ENCODE peak calls at places on chromosomes 2 and 18, in nine cellular contexts. C is HFFc6, W is colonic mucosa, E is fibroblast of lung, Q is fibroblast of pulmonary artery, J is psoas muscle, N is pancreas, U is OCI-LY7, T is kidney. Z is an unnamed sample.

GRCh38 chr2:28958689-28959088 is 22.4 kb upstream of the TOGARAM2 start:
- DNase-seq in N (no peak), C (peak), Q (peak), J (peak), T (peak), W (peak), E (peak), U (peak), Z (peak)

GRCh38 chr2:238684362-238685326 is 163.2 kb upstream of the TWIST2 start:
- DNase-seq in Q (peak), T (peak), U (no peak), E (peak), W (no peak), C (peak), J (peak), N (no peak), Z (peak)

GRCh38 chr18:57585846-57586242 is 658 bp downstream of the FECH start:
- DNase-seq in C (no peak), J (no peak), W (no peak), Q (peak), N (no peak), E (peak), U (peak), T (no peak), Z (no peak)

GRCh38 chr18:57768557-57769326 is 34.4 kb downstream of the ATP8B1 start:
- DNase-seq in E (peak), U (no peak), C (peak), T (no peak), Q (peak), W (peak), N (no peak), J (peak), Z (no peak)

GRCh38 chr2:2828774-2829368 is 497.8 kb upstream of the MYT1L start:
- DNase-seq in U (no peak), J (peak), C (no peak), E (no peak), W (peak), N (no peak), T (no peak), Q (peak), Z (no peak)

GRCh38 chr18:37778417-37779165 is 213.0 kb upstream of the CELF4 start:
- DNase-seq in U (peak), W (peak), Q (peak), T (peak), E (no peak), N (peak), J (peak), C (peak), Z (peak)

GRCh38 chr18:74248189-74248975 is 43.4 kb downstream of the CYB5A start:
- DNase-seq in J (no peak), C (no peak), W (no peak), N (no peak), Q (no peak), T (no peak), U (no peak), E (no peak), Z (no peak)

GRCh38 chr2:31401580-31401979 is 13.0 kb downstream of the XDH start:
- DNase-seq in T (no peak), U (no peak), N (no peak), W (no peak), E (peak), Q (peak), C (peak), J (no peak), Z (peak)

GRCh38 chr2:11348209-11348749 is 3.8 kb upstream of the ROCK2 start:
- DNase-seq in J (no peak), N (no peak), Q (no peak), U (no peak), W (no peak), E (no peak), C (no peak), T (peak), Z (no peak)

GRCh38 chr2:138630164-138630563 is 128.6 kb downstream of the SPOPL start:
- DNase-seq in U (no peak), W (no peak), C (no peak), N (no peak), J (no peak), Q (no peak), T (no peak), E (no peak), Z (no peak)

GRCh38 chr2:43276962-43277383 is 50.6 kb upstream of the ZFP36L2 start:
- DNase-seq in Q (no peak), U (no peak), T (peak), W (peak), C (no peak), N (peak), J (no peak), E (peak), Z (peak)

GRCh38 chr2:239826376-239826775 is 198.8 kb downstream of the NDUFA10 start:
- DNase-seq in T (peak), N (no peak), Q (no peak), U (no peak), E (no peak), W (no peak), C (no peak), J (no peak), Z (no peak)

GRCh38 chr2:1947316-1947715 is 203.0 kb upstream of the PXDN start:
- DNase-seq in W (no peak), E (no peak), J (no peak), Q (no peak), U (no peak), C (no peak), T (no peak), N (no peak), Z (no peak)

GRCh38 chr18:10588975-10589374 is 63.1 kb downstream of the NAPG start:
- DNase-seq in W (no peak), J (peak), T (no peak), E (no peak), N (no peak), C (no peak), U (no peak), Q (no peak), Z (no peak)

GRCh38 chr18:43486462-43486861 is 209.2 kb upstream of the SYT4 start:
- DNase-seq in N (no peak), E (no peak), T (no peak), W (no peak), Q (no peak), J (no peak), U (peak), C (no peak), Z (no peak)

GRCh38 chr2:43707255-43707654 is 31.0 kb upstream of the C1GALT1C1L start:
- DNase-seq in C (peak), E (peak), Q (peak), W (no peak), J (peak), T (no peak), N (no peak), U (no peak), Z (no peak)

GRCh38 chr2:46886268-46887027 is 29.2 kb downstream of the MCFD2 start:
- DNase-seq in U (no peak), J (no peak), C (no peak), N (no peak), Q (no peak), E (no peak), T (no peak), W (no peak), Z (no peak)

GRCh38 chr18:72541871-72542690 is 2.1 kb downstream of the CBLN2 start:
- DNase-seq in N (peak), Q (no peak), E (no peak), C (no peak), T (no peak), U (no peak), W (no peak), J (peak), Z (no peak)
- TF ChIP-seq CTCF in N (no peak), Q (no peak), E (no peak), C (no peak), T (no peak), U (no peak), W (no peak), J (no peak), Z (no peak)

GRCh38 chr2:19362094-19362649 is 3.7 kb upstream of the OSR1 start:
- DNase-seq in W (no peak), N (no peak), U (peak), E (peak), C (no peak), J (peak), T (no peak), Q (no peak), Z (no peak)

GRCh38 chr2:19364014-19364413 is 5.6 kb upstream of the OSR1 start:
- DNase-seq in T (no peak), E (no peak), U (no peak), N (no peak), Q (no peak), W (no peak), C (no peak), J (no peak), Z (no peak)

GRCh38 chr2:19363474-19363778 is 5.0 kb upstream of the OSR1 start:
- DNase-seq in N (no peak), J (peak), Q (no peak), W (no peak), U (no peak), C (no peak), T (peak), E (no peak), Z (no peak)

GRCh38 chr2:19361325-19361990 is 3.0 kb upstream of the OSR1 start:
- DNase-seq in T (peak), Q (no peak), J (peak), U (no peak), E (peak), N (peak), C (no peak), W (no peak), Z (peak)

DNA sequence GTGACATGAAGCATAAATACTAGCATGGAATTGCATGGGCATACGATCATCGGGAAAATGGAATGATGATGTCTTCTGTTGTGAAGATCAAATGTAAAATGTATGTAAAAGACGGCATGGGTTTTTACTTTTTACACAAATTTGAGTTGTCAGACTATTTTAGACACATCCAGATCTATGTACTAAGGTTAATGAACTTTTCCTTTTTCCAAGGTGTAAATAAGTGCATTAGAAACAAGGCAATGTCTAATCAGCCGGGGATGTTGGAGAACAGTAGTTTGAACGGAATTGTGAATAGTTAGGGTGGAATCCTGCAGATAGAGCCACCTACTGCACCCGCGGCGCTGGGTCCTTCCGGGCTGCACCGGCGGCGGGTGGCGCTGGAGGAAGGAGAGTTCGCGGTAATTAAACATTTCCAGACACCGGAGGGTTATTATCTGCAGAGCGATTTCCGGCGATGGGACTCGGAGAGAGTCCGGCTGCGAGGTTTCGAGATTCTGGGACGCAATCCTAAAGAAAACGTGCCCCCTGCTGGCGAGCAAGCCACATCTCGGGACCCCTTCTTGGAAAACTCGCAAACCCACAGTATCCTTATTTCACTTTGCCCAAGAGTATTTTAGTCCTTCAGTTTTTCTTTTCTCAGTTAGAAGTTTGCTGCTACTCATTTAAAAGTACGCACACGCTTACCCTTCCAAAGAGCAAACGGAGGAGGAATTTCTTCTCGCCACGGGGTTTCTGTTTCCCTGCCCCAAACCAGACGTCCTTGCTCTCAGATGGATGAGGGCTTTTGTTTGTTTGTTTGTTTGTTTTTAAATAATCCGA is 4.4 kb upstream of the OSR1 start:
- DNase-seq in E (peak), J (peak), W (peak), Q (peak), T (peak), C (peak), U (peak), N (peak), Z (peak)
- TF ChIP-seq CTCF in E (peak), J (peak), W (peak), Q (peak), T (peak), C (peak), U (peak), N (peak), Z (peak)

DNA sequence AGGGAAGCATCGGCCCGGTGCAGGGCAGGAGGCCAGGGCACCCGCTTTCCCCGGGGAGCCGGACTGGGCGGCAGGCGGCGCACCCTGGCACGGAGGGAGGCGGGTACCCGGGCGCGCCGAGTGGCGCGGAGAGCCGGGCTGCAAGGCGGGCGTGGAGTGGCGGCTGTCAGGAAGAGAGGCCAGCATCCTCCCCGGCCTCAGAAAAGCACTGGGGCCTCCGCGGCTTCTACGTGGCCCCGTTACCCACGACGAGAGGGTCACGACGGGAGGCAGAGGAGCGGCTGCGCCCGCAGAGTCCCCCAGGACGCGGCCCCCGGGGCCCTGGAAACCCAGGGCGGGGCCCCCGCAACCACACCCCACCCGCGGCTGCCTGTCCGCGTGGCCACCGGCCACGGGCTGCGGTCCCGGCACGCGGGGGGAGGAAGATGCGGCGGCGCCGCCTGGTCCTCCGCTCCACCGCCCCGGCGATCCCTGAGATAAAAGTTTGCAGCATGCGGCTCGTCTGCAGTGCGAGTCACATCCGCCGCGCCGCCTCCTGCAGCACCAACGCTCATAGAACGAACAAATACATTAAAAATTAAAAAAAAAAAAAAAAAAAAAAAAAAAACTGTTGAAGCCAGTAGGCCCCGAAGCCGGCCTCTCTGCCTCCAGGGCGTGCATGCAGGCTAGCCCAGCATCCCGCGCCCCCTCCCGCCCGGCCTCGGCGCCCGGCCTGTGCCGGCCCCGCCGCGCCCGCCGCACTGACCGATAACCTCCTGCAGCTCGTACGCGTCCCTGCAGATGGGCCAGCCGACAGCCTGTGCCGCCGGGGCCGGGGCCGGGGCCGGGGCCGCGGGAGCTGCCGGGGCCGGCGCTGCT is 683 bp downstream of the STK39 start:
- DNase-seq in N (peak), J (peak), W (peak), C (peak), T (peak), U (peak), Q (peak), E (peak), Z (peak)
- TF ChIP-seq CTCF in N (no peak), J (peak), W (peak), C (peak), T (peak), U (peak), Q (no peak), E (peak), Z (no peak)

GRCh38 chr18:28147674-28148171 is 29.2 kb downstream of the CDH2 start:
- DNase-seq in J (no peak), T (no peak), E (peak), U (no peak), W (no peak), C (no peak), Q (peak), N (no peak), Z (no peak)
- TF ChIP-seq CTCF in J (no peak), T (no peak), E (no peak), U (no peak), W (no peak), C (no peak), Q (no peak), N (no peak), Z (no peak)

DNA sequence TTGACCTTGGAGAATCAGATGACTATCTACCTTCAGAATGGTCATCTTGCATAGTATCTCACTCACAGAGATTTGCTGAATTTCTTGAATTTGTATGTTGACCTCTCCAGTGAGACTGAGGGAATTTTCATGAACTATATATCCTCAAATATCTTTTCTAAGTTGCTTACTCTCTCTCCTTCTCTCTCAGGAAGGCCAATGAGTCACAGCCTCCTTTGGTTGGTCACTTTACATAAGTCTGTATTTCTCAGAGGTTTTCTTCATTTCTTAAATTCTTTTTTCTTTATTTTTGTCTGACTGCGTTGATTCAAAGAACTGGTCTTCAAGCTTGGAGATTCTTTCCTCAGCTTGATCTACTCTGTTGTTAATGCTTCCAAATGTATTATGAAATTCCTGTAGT is 51.7 kb downstream of the VIT start:
- DNase-seq in W (no peak), E (peak), U (no peak), N (no peak), J (no peak), C (peak), T (no peak), Q (peak), Z (no peak)
- TF ChIP-seq CTCF in W (no peak), E (no peak), U (no peak), N (no peak), J (no peak), C (no peak), T (no peak), Q (no peak), Z (no peak)

DNA sequence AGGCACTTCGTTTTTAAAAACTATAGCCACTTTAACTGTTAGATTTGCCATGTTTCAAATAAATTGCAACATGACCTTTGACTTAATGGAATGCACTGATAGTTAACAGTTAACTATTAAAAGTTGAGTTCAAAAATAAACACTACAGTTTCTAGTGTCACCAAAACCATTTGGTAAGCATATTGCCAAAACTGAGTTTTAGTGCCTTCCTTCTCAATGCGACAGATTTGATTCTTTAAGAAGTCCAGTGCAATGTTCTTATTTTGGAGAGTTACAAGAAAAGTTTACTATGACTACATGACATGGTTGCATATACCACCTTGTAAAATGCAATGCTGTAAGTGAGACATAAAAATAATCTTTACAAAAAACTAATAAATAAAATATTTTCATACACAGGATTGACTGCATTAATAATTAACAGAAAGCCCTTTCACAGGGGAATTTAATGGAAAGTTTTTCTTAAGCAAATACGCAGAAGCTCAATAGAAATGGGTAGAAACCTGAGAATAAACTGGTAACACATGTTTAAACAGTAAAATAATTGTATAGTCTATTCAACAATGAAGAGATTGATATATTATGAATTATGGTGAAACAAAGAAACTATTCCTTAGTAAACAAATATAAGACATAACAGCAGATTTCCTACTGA is 53.8 kb downstream of the GRB14 start:
- DNase-seq in U (no peak), Q (no peak), N (no peak), E (no peak), W (no peak), T (no peak), C (no peak), J (no peak), Z (no peak)
- TF ChIP-seq CTCF in U (no peak), Q (no peak), N (no peak), E (no peak), W (no peak), T (no peak), C (no peak), J (no peak), Z (no peak)

DNA sequence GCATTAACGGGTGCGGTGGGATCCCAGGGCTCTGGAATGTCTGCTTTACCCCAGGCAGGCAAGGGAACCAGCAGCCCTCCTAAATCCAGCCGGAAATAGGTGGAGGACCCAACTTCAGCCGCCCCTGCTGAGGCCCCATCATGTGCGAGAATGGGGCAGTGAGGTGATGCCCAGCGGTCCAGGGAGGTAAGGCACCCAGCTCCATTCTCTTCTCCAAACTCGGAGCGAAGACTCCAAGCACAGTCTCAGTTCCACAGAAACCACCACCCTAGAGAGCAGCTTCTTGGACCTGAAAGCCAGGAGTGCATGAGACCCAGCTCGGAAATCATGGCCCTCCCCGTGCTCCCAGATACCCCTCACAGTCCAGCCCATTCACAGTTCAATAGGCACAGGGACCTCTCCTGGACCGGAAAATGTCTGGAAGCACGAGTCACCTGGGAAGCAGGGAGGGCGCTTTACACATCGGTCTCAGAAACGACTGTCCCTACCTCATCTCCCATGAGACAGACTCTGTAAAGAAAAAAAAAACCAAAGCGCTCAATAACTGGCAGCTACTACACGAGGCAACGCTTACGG is 2.1 kb downstream of the SDC1 start:
- DNase-seq in C (no peak), T (peak), U (no peak), N (peak), E (no peak), J (no peak), W (no peak), Q (no peak), Z (peak)
- TF ChIP-seq CTCF in C (no peak), T (no peak), U (no peak), N (no peak), E (no peak), J (no peak), W (no peak), Q (no peak), Z (no peak)

GRCh38 chr2:80304522-80304878 is at the start of gene LRRTM1:
- DNase-seq in C (no peak), N (peak), U (no peak), E (peak), Q (no peak), J (no peak), W (no peak), T (no peak), Z (no peak)
- TF ChIP-seq CTCF in C (no peak), N (no peak), U (no peak), E (no peak), Q (no peak), J (no peak), W (no peak), T (no peak), Z (no peak)

GRCh38 chr2:207896525-207897295 is 127.0 kb upstream of the FZD5 start:
- DNase-seq in U (no peak), C (no peak), N (no peak), E (no peak), J (no peak), T (no peak), W (peak), Q (no peak), Z (peak)
- TF ChIP-seq CTCF in U (no peak), C (no peak), N (no peak), E (no peak), J (no peak), T (no peak), W (peak), Q (peak), Z (no peak)